ENCODE peak calls at places on chromosomes 13 and 19, in six cellular contexts. One of them, this sample, is unnamed.

GRCh38 chr19:48490980-48491792 is 20.4 kb downstream of the LMTK3 start:
- DNase-seq in HepG2: no peak
- DNase-seq in stomach: peak
- DNase-seq in A549: peak
- DNase-seq in suprapubic skin: no peak
- DNase-seq in sigmoid colon: no peak
- DNase-seq in this sample: no peak

GRCh38 chr13:79988573-79988972 is 352.4 kb downstream of the SPRY2 start:
- DNase-seq in HepG2: no peak
- DNase-seq in stomach: peak
- DNase-seq in A549: no peak
- DNase-seq in suprapubic skin: no peak
- DNase-seq in sigmoid colon: no peak
- DNase-seq in this sample: no peak

GRCh38 chr13:40476175-40476958 is 190.1 kb downstream of the FOXO1 start:
- DNase-seq in HepG2: peak
- DNase-seq in stomach: no peak
- DNase-seq in A549: peak
- DNase-seq in suprapubic skin: no peak
- DNase-seq in sigmoid colon: no peak
- DNase-seq in this sample: no peak

GRCh38 chr13:95185851-95186250 is 115.4 kb downstream of the ABCC4 start:
- DNase-seq in HepG2: no peak
- DNase-seq in stomach: no peak
- DNase-seq in A549: no peak
- DNase-seq in suprapubic skin: no peak
- DNase-seq in sigmoid colon: no peak
- DNase-seq in this sample: no peak

GRCh38 chr19:6233827-6234511 is 45.8 kb downstream of the MLLT1 start:
- DNase-seq in HepG2: no peak
- DNase-seq in stomach: peak
- DNase-seq in A549: no peak
- DNase-seq in suprapubic skin: no peak
- DNase-seq in sigmoid colon: no peak
- DNase-seq in this sample: no peak

GRCh38 chr13:75485286-75486062 is 3.5 kb upstream of the TBC1D4 start:
- DNase-seq in HepG2: peak
- DNase-seq in stomach: no peak
- DNase-seq in A549: peak
- DNase-seq in suprapubic skin: no peak
- DNase-seq in sigmoid colon: no peak
- DNase-seq in this sample: no peak

GRCh38 chr13:98528663-98529064 is 48.2 kb downstream of the STK24 start:
- DNase-seq in HepG2: no peak
- DNase-seq in stomach: no peak
- DNase-seq in A549: no peak
- DNase-seq in suprapubic skin: no peak
- DNase-seq in sigmoid colon: peak
- DNase-seq in this sample: no peak

GRCh38 chr19:13920940-13921744 is 15.1 kb downstream of the CC2D1A start:
- DNase-seq in HepG2: peak
- DNase-seq in stomach: no peak
- DNase-seq in A549: peak
- DNase-seq in suprapubic skin: no peak
- DNase-seq in sigmoid colon: no peak
- DNase-seq in this sample: no peak

GRCh38 chr13:30985637-30986205 is 53.3 kb downstream of the TEX26 start:
- DNase-seq in HepG2: no peak
- DNase-seq in stomach: no peak
- DNase-seq in A549: no peak
- DNase-seq in suprapubic skin: no peak
- DNase-seq in sigmoid colon: no peak
- DNase-seq in this sample: peak

GRCh38 chr19:12804051-12804450 is 2.2 kb downstream of the THSD8 start:
- DNase-seq in HepG2: no peak
- DNase-seq in stomach: no peak
- DNase-seq in A549: no peak
- DNase-seq in suprapubic skin: no peak
- DNase-seq in sigmoid colon: no peak
- DNase-seq in this sample: no peak

GRCh38 chr19:12802267-12803106 is 618 bp downstream of the THSD8 start:
- DNase-seq in HepG2: no peak
- DNase-seq in stomach: no peak
- DNase-seq in A549: no peak
- DNase-seq in suprapubic skin: no peak
- DNase-seq in sigmoid colon: no peak
- DNase-seq in this sample: no peak

GRCh38 chr19:12801466-12802266 is at the start of the genes PRDX2 and THSD8:
- DNase-seq in HepG2: peak
- DNase-seq in stomach: peak
- DNase-seq in A549: no peak
- DNase-seq in suprapubic skin: peak
- DNase-seq in sigmoid colon: peak
- DNase-seq in this sample: no peak

GRCh38 chr19:12800873-12801465 is 631 bp downstream of the PRDX2 start:
- DNase-seq in HepG2: peak
- DNase-seq in stomach: no peak
- DNase-seq in A549: no peak
- DNase-seq in suprapubic skin: no peak
- DNase-seq in sigmoid colon: no peak
- DNase-seq in this sample: no peak

GRCh38 chr19:12806242-12807131 is at the start of gene RNASEH2A:
- DNase-seq in HepG2: peak
- DNase-seq in stomach: peak
- DNase-seq in A549: peak
- DNase-seq in suprapubic skin: peak
- DNase-seq in sigmoid colon: peak
- DNase-seq in this sample: no peak
- TF ChIP-seq EP300 in HepG2: no peak
- TF ChIP-seq EP300 in stomach: no peak
- TF ChIP-seq EP300 in A549: no peak
- TF ChIP-seq EP300 in suprapubic skin: no peak
- TF ChIP-seq EP300 in sigmoid colon: no peak
- TF ChIP-seq EP300 in this sample: no peak

DNA sequence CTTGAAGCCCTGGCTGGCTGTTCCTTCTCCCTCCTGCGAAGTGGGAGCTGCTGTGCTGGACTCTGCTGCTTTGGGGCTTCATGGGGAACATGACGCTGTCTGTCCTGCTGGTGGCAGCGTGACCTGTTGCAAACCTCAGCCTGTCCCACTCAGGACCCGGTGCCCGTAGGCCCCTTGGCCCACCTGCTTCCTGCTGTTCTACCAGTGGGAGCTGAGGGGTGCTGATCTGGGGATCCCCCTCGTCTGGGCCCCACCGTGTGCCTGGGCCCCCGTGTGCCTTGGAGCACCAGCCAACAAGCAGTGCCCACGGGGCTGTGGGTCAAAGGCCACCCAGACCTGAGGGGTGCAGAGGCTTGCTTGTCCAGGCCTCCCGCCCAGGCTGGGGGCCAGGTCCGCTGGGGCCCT is 5.3 kb downstream of the SPPL2B start:
- DNase-seq in HepG2: no peak
- DNase-seq in stomach: no peak
- DNase-seq in A549: no peak
- DNase-seq in suprapubic skin: no peak
- DNase-seq in sigmoid colon: no peak
- DNase-seq in this sample: no peak
- H3K27ac ChIP-seq in HepG2: no peak
- H3K27ac ChIP-seq in stomach: peak
- H3K27ac ChIP-seq in A549: no peak
- H3K27ac ChIP-seq in suprapubic skin: peak
- H3K27ac ChIP-seq in sigmoid colon: no peak
- H3K27ac ChIP-seq in this sample: no peak

GRCh38 chr19:30225615-30226463 is 146.3 kb upstream of the ZNF536 start:
- DNase-seq in HepG2: no peak
- DNase-seq in stomach: no peak
- DNase-seq in A549: no peak
- DNase-seq in suprapubic skin: no peak
- DNase-seq in sigmoid colon: peak
- DNase-seq in this sample: no peak
- H3K4me3 ChIP-seq in HepG2: no peak
- H3K4me3 ChIP-seq in stomach: peak
- H3K4me3 ChIP-seq in A549: peak
- H3K4me3 ChIP-seq in suprapubic skin: peak
- H3K4me3 ChIP-seq in sigmoid colon: peak
- H3K4me3 ChIP-seq in this sample: peak

GRCh38 chr19:31520633-31521032 is 171.4 kb upstream of the TSHZ3 start:
- DNase-seq in HepG2: no peak
- DNase-seq in stomach: no peak
- DNase-seq in A549: no peak
- DNase-seq in suprapubic skin: no peak
- DNase-seq in sigmoid colon: no peak
- DNase-seq in this sample: no peak
- TF ChIP-seq EP300 in HepG2: no peak
- TF ChIP-seq EP300 in stomach: no peak
- TF ChIP-seq EP300 in A549: no peak
- TF ChIP-seq EP300 in suprapubic skin: no peak
- TF ChIP-seq EP300 in sigmoid colon: no peak
- TF ChIP-seq EP300 in this sample: no peak

DNA sequence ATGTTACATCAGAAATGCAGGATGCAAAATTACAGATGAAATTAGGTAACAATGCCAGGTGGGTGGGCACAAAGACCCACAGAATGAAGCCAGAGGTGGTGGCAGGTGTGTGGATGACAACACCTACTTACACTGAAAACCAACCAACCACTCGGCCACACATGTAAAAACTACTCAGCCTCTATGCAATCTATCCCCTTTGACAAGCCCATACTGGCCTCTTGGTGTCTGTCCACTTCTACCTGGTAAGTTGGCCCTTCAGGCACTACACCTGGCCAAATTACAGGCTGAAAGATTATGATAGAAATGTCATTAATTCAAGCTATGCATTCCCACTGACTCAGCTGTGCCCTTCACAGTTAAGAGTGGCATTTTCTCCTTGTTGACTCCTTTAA is 50.0 kb downstream of the BRD4 start:
- DNase-seq in HepG2: no peak
- DNase-seq in stomach: no peak
- DNase-seq in A549: no peak
- DNase-seq in suprapubic skin: no peak
- DNase-seq in sigmoid colon: no peak
- DNase-seq in this sample: no peak
- H3K27ac ChIP-seq in HepG2: peak
- H3K27ac ChIP-seq in stomach: peak
- H3K27ac ChIP-seq in A549: peak
- H3K27ac ChIP-seq in suprapubic skin: peak
- H3K27ac ChIP-seq in sigmoid colon: peak
- H3K27ac ChIP-seq in this sample: peak